ENCODE peak calls at places on chromosomes 2 and 18, in eight cellular contexts. One of them, this sample, is unnamed.

GRCh38 chr2:65834657-65835056 is 402.3 kb upstream of the SPRED2 start:
- DNase-seq in cardiac fibroblast: no peak
- DNase-seq in heart right ventricle: no peak
- DNase-seq in small intestine: no peak
- DNase-seq in tibial artery: no peak
- DNase-seq in iPS DF 6.9: no peak
- DNase-seq in adrenal gland: no peak
- DNase-seq in astrocyte of the spinal cord: no peak
- DNase-seq in this sample: no peak

GRCh38 chr2:99140056-99140859 is 1.2 kb upstream of the C2orf15 start:
- DNase-seq in astrocyte of the spinal cord: peak; percentile 32
- DNase-seq in adrenal gland: no peak
- DNase-seq in small intestine: no peak
- DNase-seq in iPS DF 6.9: no peak
- DNase-seq in tibial artery: no peak
- DNase-seq in heart right ventricle: no peak
- DNase-seq in cardiac fibroblast: peak; percentile 0
- DNase-seq in this sample: peak; percentile 22

GRCh38 chr18:46672062-46672970 is 15.3 kb upstream of the LOXHD1 start:
- DNase-seq in adrenal gland: no peak
- DNase-seq in heart right ventricle: no peak
- DNase-seq in astrocyte of the spinal cord: peak; percentile 69
- DNase-seq in iPS DF 6.9: no peak
- DNase-seq in cardiac fibroblast: no peak
- DNase-seq in small intestine: no peak
- DNase-seq in tibial artery: no peak
- DNase-seq in this sample: no peak

GRCh38 chr2:201262718-201263117 is 2.4 kb downstream of the CASP8 start:
- DNase-seq in iPS DF 6.9: no peak
- DNase-seq in cardiac fibroblast: no peak
- DNase-seq in small intestine: no peak
- DNase-seq in heart right ventricle: no peak
- DNase-seq in tibial artery: no peak
- DNase-seq in adrenal gland: no peak
- DNase-seq in astrocyte of the spinal cord: no peak
- DNase-seq in this sample: no peak

GRCh38 chr2:43324589-43325447 is 98.4 kb upstream of the ZFP36L2 start:
- DNase-seq in adrenal gland: no peak
- DNase-seq in iPS DF 6.9: no peak
- DNase-seq in small intestine: no peak
- DNase-seq in heart right ventricle: no peak
- DNase-seq in tibial artery: no peak
- DNase-seq in astrocyte of the spinal cord: no peak
- DNase-seq in cardiac fibroblast: peak; percentile 77
- DNase-seq in this sample: peak; percentile 48

GRCh38 chr2:101080214-101081068 is 70.7 kb downstream of the TBC1D8 start:
- DNase-seq in cardiac fibroblast: no peak
- DNase-seq in tibial artery: no peak
- DNase-seq in astrocyte of the spinal cord: no peak
- DNase-seq in iPS DF 6.9: no peak
- DNase-seq in adrenal gland: no peak
- DNase-seq in heart right ventricle: no peak
- DNase-seq in small intestine: peak; percentile 97
- DNase-seq in this sample: no peak

GRCh38 chr2:9757430-9758287 is 85.6 kb upstream of the TAF1B start:
- DNase-seq in cardiac fibroblast: no peak
- DNase-seq in astrocyte of the spinal cord: peak; percentile 42
- DNase-seq in iPS DF 6.9: no peak
- DNase-seq in adrenal gland: no peak
- DNase-seq in small intestine: no peak
- DNase-seq in tibial artery: peak; percentile 28
- DNase-seq in heart right ventricle: no peak
- DNase-seq in this sample: no peak

GRCh38 chr2:1140389-1141003 is 189.8 kb downstream of the SNTG2 start:
- DNase-seq in heart right ventricle: peak; percentile 29
- DNase-seq in iPS DF 6.9: peak; percentile 54
- DNase-seq in tibial artery: no peak
- DNase-seq in adrenal gland: no peak
- DNase-seq in small intestine: no peak
- DNase-seq in cardiac fibroblast: peak; percentile 4
- DNase-seq in astrocyte of the spinal cord: no peak
- DNase-seq in this sample: no peak

GRCh38 chr2:146031158-146031557 is 1511.2 kb upstream of the ZEB2 start:
- DNase-seq in heart right ventricle: no peak
- DNase-seq in adrenal gland: no peak
- DNase-seq in iPS DF 6.9: no peak
- DNase-seq in cardiac fibroblast: peak; percentile 2
- DNase-seq in small intestine: no peak
- DNase-seq in astrocyte of the spinal cord: no peak
- DNase-seq in tibial artery: no peak
- DNase-seq in this sample: peak; percentile 3

GRCh38 chr2:204180671-204181070 is 244.1 kb downstream of the ICOS start:
- DNase-seq in astrocyte of the spinal cord: no peak
- DNase-seq in heart right ventricle: no peak
- DNase-seq in adrenal gland: no peak
- DNase-seq in tibial artery: no peak
- DNase-seq in cardiac fibroblast: no peak
- DNase-seq in iPS DF 6.9: no peak
- DNase-seq in small intestine: no peak
- DNase-seq in this sample: no peak

GRCh38 chr2:233430091-233430490 is 75.8 kb downstream of the DGKD start:
- DNase-seq in small intestine: no peak
- DNase-seq in heart right ventricle: no peak
- DNase-seq in iPS DF 6.9: no peak
- DNase-seq in tibial artery: no peak
- DNase-seq in adrenal gland: no peak
- DNase-seq in cardiac fibroblast: peak; percentile 57
- DNase-seq in astrocyte of the spinal cord: no peak
- DNase-seq in this sample: peak; percentile 49

GRCh38 chr18:22828171-22828570 is 105.0 kb upstream of the RBBP8 start:
- DNase-seq in heart right ventricle: no peak
- DNase-seq in cardiac fibroblast: peak; percentile 91
- DNase-seq in adrenal gland: no peak
- DNase-seq in iPS DF 6.9: no peak
- DNase-seq in astrocyte of the spinal cord: peak; percentile 75
- DNase-seq in small intestine: no peak
- DNase-seq in tibial artery: no peak
- DNase-seq in this sample: peak; percentile 36

GRCh38 chr2:233285921-233286320 is 21.7 kb upstream of the SAG start:
- DNase-seq in iPS DF 6.9: no peak
- DNase-seq in astrocyte of the spinal cord: peak; percentile 38
- DNase-seq in small intestine: no peak
- DNase-seq in tibial artery: no peak
- DNase-seq in cardiac fibroblast: peak; percentile 5
- DNase-seq in heart right ventricle: no peak
- DNase-seq in adrenal gland: no peak
- DNase-seq in this sample: no peak

GRCh38 chr2:129906139-129906860 is 73.2 kb upstream of the RAB6C start:
- DNase-seq in adrenal gland: peak; percentile 29
- DNase-seq in heart right ventricle: no peak
- DNase-seq in astrocyte of the spinal cord: no peak
- DNase-seq in small intestine: no peak
- DNase-seq in iPS DF 6.9: no peak
- DNase-seq in tibial artery: no peak
- DNase-seq in cardiac fibroblast: no peak
- DNase-seq in this sample: no peak

GRCh38 chr2:10550206-10551001 is 102.3 kb upstream of the ODC1 start:
- DNase-seq in small intestine: no peak
- DNase-seq in tibial artery: no peak
- DNase-seq in astrocyte of the spinal cord: no peak
- DNase-seq in cardiac fibroblast: no peak
- DNase-seq in iPS DF 6.9: no peak
- DNase-seq in heart right ventricle: no peak
- DNase-seq in adrenal gland: peak; percentile 66
- DNase-seq in this sample: no peak

GRCh38 chr2:16548036-16548435 is 117.6 kb downstream of the CYRIA start:
- DNase-seq in heart right ventricle: no peak
- DNase-seq in cardiac fibroblast: no peak
- DNase-seq in iPS DF 6.9: no peak
- DNase-seq in tibial artery: no peak
- DNase-seq in astrocyte of the spinal cord: no peak
- DNase-seq in adrenal gland: no peak
- DNase-seq in small intestine: no peak
- DNase-seq in this sample: no peak

GRCh38 chr2:181685150-181685688 is 4.9 kb upstream of the NEUROD1 start:
- DNase-seq in cardiac fibroblast: no peak
- DNase-seq in tibial artery: no peak
- DNase-seq in astrocyte of the spinal cord: no peak
- DNase-seq in iPS DF 6.9: no peak
- DNase-seq in heart right ventricle: no peak
- DNase-seq in small intestine: peak; percentile 41
- DNase-seq in adrenal gland: no peak
- DNase-seq in this sample: peak; percentile 30

GRCh38 chr2:231640646-231641111 is 48.0 kb downstream of the TEX44 start:
- DNase-seq in astrocyte of the spinal cord: peak; percentile 32
- DNase-seq in heart right ventricle: peak; percentile 63
- DNase-seq in cardiac fibroblast: peak; percentile 66
- DNase-seq in tibial artery: peak; percentile 80
- DNase-seq in adrenal gland: peak; percentile 78
- DNase-seq in iPS DF 6.9: no peak
- DNase-seq in small intestine: peak; percentile 34
- DNase-seq in this sample: peak; percentile 36

GRCh38 chr2:196927318-196928225 is 1.1 kb upstream of the PGAP1 start:
- DNase-seq in iPS DF 6.9: no peak
- DNase-seq in small intestine: peak; percentile 43
- DNase-seq in tibial artery: no peak
- DNase-seq in heart right ventricle: no peak
- DNase-seq in cardiac fibroblast: peak; percentile 82
- DNase-seq in adrenal gland: peak; percentile 59
- DNase-seq in astrocyte of the spinal cord: peak; percentile 89
- DNase-seq in this sample: peak; percentile 80

GRCh38 chr2:127675335-127676261 is at the start of gene LIMS2:
- DNase-seq in heart right ventricle: peak; percentile 68
- DNase-seq in astrocyte of the spinal cord: no peak
- DNase-seq in small intestine: no peak
- DNase-seq in adrenal gland: peak; percentile 56
- DNase-seq in iPS DF 6.9: no peak
- DNase-seq in cardiac fibroblast: peak; percentile 46
- DNase-seq in tibial artery: peak; percentile 46
- DNase-seq in this sample: peak; percentile 25

GRCh38 chr2:71831208-71831577 is 316.5 kb downstream of the CYP26B1 start:
- DNase-seq in astrocyte of the spinal cord: peak; percentile 69
- DNase-seq in small intestine: no peak
- DNase-seq in heart right ventricle: peak; percentile 44
- DNase-seq in adrenal gland: no peak
- DNase-seq in cardiac fibroblast: peak; percentile 79
- DNase-seq in tibial artery: peak; percentile 61
- DNase-seq in iPS DF 6.9: no peak
- DNase-seq in this sample: peak; percentile 61

GRCh38 chr2:113716291-113716690 is 40.2 kb downstream of the SLC35F5 start:
- DNase-seq in tibial artery: no peak
- DNase-seq in small intestine: no peak
- DNase-seq in heart right ventricle: no peak
- DNase-seq in cardiac fibroblast: peak; percentile 33
- DNase-seq in iPS DF 6.9: no peak
- DNase-seq in adrenal gland: no peak
- DNase-seq in astrocyte of the spinal cord: no peak
- DNase-seq in this sample: peak; percentile 35
- H3K4me3 ChIP-seq in tibial artery: no peak overlapping the region
- H3K4me3 ChIP-seq in small intestine: no peak overlapping the region
- H3K4me3 ChIP-seq in heart right ventricle: no peak overlapping the region
- H3K4me3 ChIP-seq in cardiac fibroblast: no peak overlapping the region
- H3K4me3 ChIP-seq in iPS DF 6.9: no peak overlapping the region
- H3K4me3 ChIP-seq in adrenal gland: no peak overlapping the region
- H3K4me3 ChIP-seq in astrocyte of the spinal cord: no peak overlapping the region
- H3K4me3 ChIP-seq in this sample: no peak overlapping the region

GRCh38 chr2:108623616-108624015 is 89.3 kb downstream of the LIMS1 start:
- DNase-seq in astrocyte of the spinal cord: no peak
- DNase-seq in adrenal gland: no peak
- DNase-seq in iPS DF 6.9: no peak
- DNase-seq in tibial artery: no peak
- DNase-seq in heart right ventricle: no peak
- DNase-seq in small intestine: no peak
- DNase-seq in cardiac fibroblast: no peak
- DNase-seq in this sample: no peak
- H3K4me3 ChIP-seq in astrocyte of the spinal cord: no peak overlapping the region
- H3K4me3 ChIP-seq in adrenal gland: no peak overlapping the region
- H3K4me3 ChIP-seq in iPS DF 6.9: no peak overlapping the region
- H3K4me3 ChIP-seq in tibial artery: no peak overlapping the region
- H3K4me3 ChIP-seq in heart right ventricle: no peak overlapping the region
- H3K4me3 ChIP-seq in small intestine: no peak overlapping the region
- H3K4me3 ChIP-seq in cardiac fibroblast: no peak overlapping the region
- H3K4me3 ChIP-seq in this sample: no peak overlapping the region

DNA sequence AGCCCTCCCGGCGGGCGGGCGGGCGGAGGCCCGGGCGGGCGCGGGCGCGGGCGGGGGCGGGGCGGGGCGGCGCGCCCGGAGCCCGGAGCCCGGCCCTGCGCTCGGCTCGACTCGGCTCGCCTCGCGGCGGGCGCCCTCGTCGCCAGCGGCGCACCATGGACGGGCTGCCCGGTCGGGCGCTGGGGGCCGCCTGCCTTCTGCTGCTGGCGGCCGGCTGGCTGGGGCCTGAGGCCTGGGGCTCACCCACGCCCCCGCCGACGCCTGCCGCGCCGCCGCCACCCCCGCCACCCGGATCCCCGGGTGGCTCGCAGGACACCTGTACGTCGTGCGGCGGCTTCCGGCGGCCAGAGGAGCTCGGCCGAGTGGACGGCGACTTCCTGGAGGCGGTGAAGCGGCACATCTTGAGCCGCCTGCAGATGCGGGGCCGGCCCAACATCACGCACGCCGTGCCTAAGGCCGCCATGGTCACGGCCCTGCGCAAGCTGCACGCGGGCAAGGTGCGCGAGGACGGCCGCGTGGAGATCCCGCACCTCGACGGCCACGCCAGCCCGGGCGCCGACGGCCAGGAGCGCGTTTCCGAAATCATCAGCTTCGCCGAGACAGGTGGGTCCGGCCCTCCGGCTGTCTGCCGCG is at the start of gene INHBB:
- DNase-seq in small intestine: no peak
- DNase-seq in tibial artery: no peak
- DNase-seq in adrenal gland: no peak
- DNase-seq in iPS DF 6.9: no peak
- DNase-seq in cardiac fibroblast: no peak
- DNase-seq in heart right ventricle: no peak
- DNase-seq in astrocyte of the spinal cord: no peak
- DNase-seq in this sample: no peak
- H3K4me3 ChIP-seq in small intestine: peak within 1 kb of the TSS; percentile 50
- H3K4me3 ChIP-seq in tibial artery: peak within 1 kb of the TSS; percentile 57
- H3K4me3 ChIP-seq in adrenal gland: peak within 1 kb of the TSS; percentile 66
- H3K4me3 ChIP-seq in iPS DF 6.9: peak within 1 kb of the TSS; percentile 31
- H3K4me3 ChIP-seq in cardiac fibroblast: peak within 1 kb of the TSS; percentile 18
- H3K4me3 ChIP-seq in heart right ventricle: peak within 1 kb of the TSS; percentile 56
- H3K4me3 ChIP-seq in astrocyte of the spinal cord: peak within 1 kb of the TSS; percentile 15
- H3K4me3 ChIP-seq in this sample: peak within 1 kb of the TSS; percentile 36

DNA sequence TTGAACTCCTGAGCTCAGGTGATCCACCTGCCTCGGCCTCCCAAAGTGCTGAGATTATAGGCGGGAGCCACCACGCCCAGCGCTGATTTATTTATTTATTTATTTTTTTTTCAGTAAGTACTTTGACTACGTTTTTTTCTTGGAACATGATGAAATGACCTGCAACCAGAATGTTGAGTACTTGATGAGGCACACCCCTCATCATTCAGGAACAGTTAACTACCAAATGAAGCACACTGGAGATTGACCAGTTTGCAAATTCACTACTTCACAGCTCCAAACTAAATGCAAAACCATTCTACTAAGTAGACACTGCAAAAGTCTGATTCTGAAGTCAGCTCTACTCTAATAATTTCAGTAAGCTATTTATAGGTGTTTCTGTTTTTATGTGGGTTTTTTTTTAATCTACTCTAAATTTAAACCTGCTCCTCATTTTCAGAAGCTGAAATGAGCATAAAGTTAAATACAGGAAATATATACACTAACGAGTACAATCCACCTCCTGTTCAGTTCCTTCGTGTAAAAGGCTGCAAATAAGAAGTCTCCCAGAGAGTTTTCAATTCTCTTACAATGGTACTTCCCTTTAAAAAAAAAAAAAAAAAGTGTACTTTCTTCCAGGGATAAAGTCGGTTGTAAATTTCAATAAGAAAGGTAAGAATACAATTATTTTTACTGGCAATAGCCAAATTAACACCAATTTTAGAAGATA is 1.4 kb downstream of the GFPT1 start:
- DNase-seq in iPS DF 6.9: no peak
- DNase-seq in astrocyte of the spinal cord: peak; percentile 37
- DNase-seq in tibial artery: no peak
- DNase-seq in adrenal gland: no peak
- DNase-seq in cardiac fibroblast: peak; percentile 65
- DNase-seq in heart right ventricle: no peak
- DNase-seq in small intestine: peak; percentile 38
- DNase-seq in this sample: peak; percentile 48
- H3K4me3 ChIP-seq in iPS DF 6.9: no peak overlapping the region
- H3K4me3 ChIP-seq in astrocyte of the spinal cord: peak overlapping the region; percentile 88
- H3K4me3 ChIP-seq in tibial artery: peak overlapping the region; percentile 99
- H3K4me3 ChIP-seq in adrenal gland: peak overlapping the region; percentile 81
- H3K4me3 ChIP-seq in cardiac fibroblast: peak overlapping the region; percentile 87
- H3K4me3 ChIP-seq in heart right ventricle: peak overlapping the region; percentile 85
- H3K4me3 ChIP-seq in small intestine: no peak overlapping the region
- H3K4me3 ChIP-seq in this sample: peak overlapping the region; percentile 83